ENCODE peak calls at places on chromosomes 12 and 14, in six cellular contexts. One of them, this sample, is unnamed.

GRCh38 chr12:27198036-27198435 is 46.0 kb upstream of the STK38L start:
- DNase-seq in transverse colon: no peak
- DNase-seq in sigmoid colon: peak; percentile 86
- DNase-seq in upper lobe of left lung: no peak
- DNase-seq in GM12878: no peak
- DNase-seq in K562: no peak
- DNase-seq in this sample: no peak

GRCh38 chr14:24194186-24194872 is 912 bp downstream of the TM9SF1 start:
- DNase-seq in transverse colon: no peak
- DNase-seq in sigmoid colon: no peak
- DNase-seq in upper lobe of left lung: no peak
- DNase-seq in GM12878: no peak
- DNase-seq in K562: no peak
- DNase-seq in this sample: no peak

GRCh38 chr14:21988413-21988812 is 314.8 kb upstream of the OR4E1 start:
- DNase-seq in transverse colon: no peak
- DNase-seq in sigmoid colon: no peak
- DNase-seq in upper lobe of left lung: no peak
- DNase-seq in GM12878: no peak
- DNase-seq in K562: no peak
- DNase-seq in this sample: no peak

GRCh38 chr14:56087824-56088571 is 30.2 kb upstream of the PELI2 start:
- DNase-seq in transverse colon: no peak
- DNase-seq in sigmoid colon: peak; percentile 74
- DNase-seq in upper lobe of left lung: peak; percentile 32
- DNase-seq in GM12878: no peak
- DNase-seq in K562: no peak
- DNase-seq in this sample: no peak

GRCh38 chr12:22626429-22626828 is 1.5 kb downstream of the ETNK1 start:
- DNase-seq in transverse colon: no peak
- DNase-seq in sigmoid colon: no peak
- DNase-seq in upper lobe of left lung: no peak
- DNase-seq in GM12878: peak; percentile 20
- DNase-seq in K562: peak; percentile 11
- DNase-seq in this sample: no peak

GRCh38 chr14:69054030-69054429 is 74.9 kb upstream of the ACTN1 start:
- DNase-seq in transverse colon: no peak
- DNase-seq in sigmoid colon: no peak
- DNase-seq in upper lobe of left lung: no peak
- DNase-seq in GM12878: no peak
- DNase-seq in K562: no peak
- DNase-seq in this sample: no peak

GRCh38 chr14:73829526-73830431 is 21.9 kb upstream of the PTGR2 start:
- DNase-seq in transverse colon: no peak
- DNase-seq in sigmoid colon: no peak
- DNase-seq in upper lobe of left lung: peak; percentile 73
- DNase-seq in GM12878: peak; percentile 49
- DNase-seq in K562: peak; percentile 47
- DNase-seq in this sample: no peak

GRCh38 chr12:5912011-5912410 is 33.0 kb downstream of the ANO2 start:
- DNase-seq in transverse colon: no peak
- DNase-seq in sigmoid colon: no peak
- DNase-seq in upper lobe of left lung: no peak
- DNase-seq in GM12878: no peak
- DNase-seq in K562: no peak
- DNase-seq in this sample: no peak

GRCh38 chr12:19273482-19274330 is 144.2 kb downstream of the PLEKHA5 start:
- DNase-seq in transverse colon: peak; percentile 44
- DNase-seq in sigmoid colon: peak; percentile 78
- DNase-seq in upper lobe of left lung: peak; percentile 50
- DNase-seq in GM12878: no peak
- DNase-seq in K562: peak; percentile 21
- DNase-seq in this sample: peak; percentile 67

GRCh38 chr12:132014092-132014914 is 64.6 kb downstream of the EP400 start:
- DNase-seq in transverse colon: no peak
- DNase-seq in sigmoid colon: no peak
- DNase-seq in upper lobe of left lung: no peak
- DNase-seq in GM12878: no peak
- DNase-seq in K562: no peak
- DNase-seq in this sample: no peak

GRCh38 chr12:131281016-131281415 is 327.3 kb downstream of the ADGRD1 start:
- DNase-seq in transverse colon: no peak
- DNase-seq in sigmoid colon: peak; percentile 42
- DNase-seq in upper lobe of left lung: peak; percentile 5
- DNase-seq in GM12878: no peak
- DNase-seq in K562: no peak
- DNase-seq in this sample: no peak

GRCh38 chr12:68042212-68042699 is 53.0 kb downstream of the IFNG-AS1 start:
- DNase-seq in transverse colon: no peak
- DNase-seq in sigmoid colon: no peak
- DNase-seq in upper lobe of left lung: no peak
- DNase-seq in GM12878: peak; percentile 65
- DNase-seq in K562: no peak
- DNase-seq in this sample: no peak

GRCh38 chr12:92528097-92528496 is 174.7 kb upstream of the PLEKHG7 start:
- DNase-seq in transverse colon: no peak
- DNase-seq in sigmoid colon: no peak
- DNase-seq in upper lobe of left lung: no peak
- DNase-seq in GM12878: no peak
- DNase-seq in K562: no peak
- DNase-seq in this sample: no peak

GRCh38 chr14:55412686-55413085 is 1.1 kb upstream of the ATG14 start:
- DNase-seq in transverse colon: no peak
- DNase-seq in sigmoid colon: no peak
- DNase-seq in upper lobe of left lung: no peak
- DNase-seq in GM12878: no peak
- DNase-seq in K562: no peak
- DNase-seq in this sample: no peak

GRCh38 chr14:101122855-101123129 is 219.3 kb upstream of the RTL1 start:
- DNase-seq in transverse colon: no peak
- DNase-seq in sigmoid colon: peak; percentile 40
- DNase-seq in upper lobe of left lung: no peak
- DNase-seq in GM12878: no peak
- DNase-seq in K562: no peak
- DNase-seq in this sample: peak; percentile 9

GRCh38 chr14:105427412-105427811 is 7.8 kb downstream of the MTA1 start:
- DNase-seq in transverse colon: no peak
- DNase-seq in sigmoid colon: no peak
- DNase-seq in upper lobe of left lung: no peak
- DNase-seq in GM12878: no peak
- DNase-seq in K562: no peak
- DNase-seq in this sample: no peak

GRCh38 chr12:113232787-113233585 is 11.7 kb downstream of the TPCN1 start:
- DNase-seq in transverse colon: peak; percentile 44
- DNase-seq in sigmoid colon: peak; percentile 73
- DNase-seq in upper lobe of left lung: peak; percentile 68
- DNase-seq in GM12878: peak; percentile 69
- DNase-seq in K562: no peak
- DNase-seq in this sample: peak; percentile 25

DNA sequence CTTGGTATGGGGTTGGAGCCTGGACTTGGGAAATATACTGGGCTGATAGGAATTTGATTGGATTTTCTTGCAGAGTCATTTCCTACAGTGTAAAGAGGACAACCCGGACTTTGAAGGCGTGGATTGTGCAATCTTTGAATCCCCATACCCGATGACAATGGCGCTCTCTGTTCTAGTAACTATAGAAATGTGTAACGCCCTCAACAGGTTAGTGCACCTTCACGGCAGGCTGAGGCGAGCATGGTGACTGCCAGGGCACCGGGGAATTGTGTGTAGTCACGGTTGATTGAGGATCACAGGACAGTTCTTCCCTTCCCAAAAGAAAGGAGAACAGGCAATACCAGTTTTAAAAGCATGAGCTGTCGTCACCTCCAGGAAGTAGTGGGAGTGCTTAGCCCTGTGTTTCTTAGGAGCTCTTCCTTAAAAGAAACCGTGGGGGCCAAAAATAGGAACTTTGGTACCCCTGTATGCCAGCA is 58.3 kb downstream of the ANAPC7 start:
- DNase-seq in transverse colon: peak; percentile 46
- DNase-seq in sigmoid colon: no peak
- DNase-seq in upper lobe of left lung: peak; percentile 54
- DNase-seq in GM12878: no peak
- DNase-seq in K562: no peak
- DNase-seq in this sample: no peak
- TF ChIP-seq EP300 in transverse colon: no peak
- TF ChIP-seq EP300 in sigmoid colon: no peak
- TF ChIP-seq EP300 in upper lobe of left lung: no peak
- TF ChIP-seq EP300 in GM12878: no peak
- TF ChIP-seq EP300 in K562: no peak
- TF ChIP-seq EP300 in this sample: no peak

GRCh38 chr14:103576371-103577024 is 13.7 kb downstream of the COA8 start:
- DNase-seq in transverse colon: peak; percentile 95
- DNase-seq in sigmoid colon: peak; percentile 97
- DNase-seq in upper lobe of left lung: peak; percentile 96
- DNase-seq in GM12878: no peak
- DNase-seq in K562: no peak
- DNase-seq in this sample: peak; percentile 96

GRCh38 chr14:103569436-103569835 is 6.7 kb downstream of the COA8 start:
- DNase-seq in transverse colon: no peak
- DNase-seq in sigmoid colon: no peak
- DNase-seq in upper lobe of left lung: no peak
- DNase-seq in GM12878: no peak
- DNase-seq in K562: no peak
- DNase-seq in this sample: no peak

GRCh38 chr14:103574707-103575285 is 12.0 kb downstream of the COA8 start:
- DNase-seq in transverse colon: no peak
- DNase-seq in sigmoid colon: no peak
- DNase-seq in upper lobe of left lung: no peak
- DNase-seq in GM12878: no peak
- DNase-seq in K562: no peak
- DNase-seq in this sample: no peak

GRCh38 chr14:103578401-103579075 is 15.8 kb downstream of the COA8 start:
- DNase-seq in transverse colon: no peak
- DNase-seq in sigmoid colon: no peak
- DNase-seq in upper lobe of left lung: no peak
- DNase-seq in GM12878: no peak
- DNase-seq in K562: no peak
- DNase-seq in this sample: no peak

DNA sequence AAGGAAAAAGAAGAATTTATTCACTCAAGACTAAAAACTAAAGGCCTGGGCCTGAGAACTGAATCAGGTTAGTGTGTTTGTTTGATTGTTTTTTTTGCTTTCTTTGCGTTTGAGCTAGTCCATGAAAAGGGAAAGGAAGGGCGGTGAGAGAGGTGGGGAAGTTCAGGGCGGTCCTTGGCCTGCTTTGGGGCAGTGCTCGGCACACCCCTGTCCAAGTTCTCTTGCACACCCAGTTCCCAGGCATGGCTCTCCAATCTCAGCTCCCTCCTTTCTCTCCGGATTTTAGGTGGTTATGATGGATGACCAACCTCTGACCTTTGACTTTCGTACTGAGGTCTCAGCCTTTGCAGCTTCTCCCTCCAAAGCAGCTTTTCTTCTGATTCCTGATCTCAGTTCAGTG is 11.3 kb downstream of the COA8 start:
- DNase-seq in transverse colon: no peak
- DNase-seq in sigmoid colon: no peak
- DNase-seq in upper lobe of left lung: no peak
- DNase-seq in GM12878: no peak
- DNase-seq in K562: no peak
- DNase-seq in this sample: no peak
- TF ChIP-seq POLR2AphosphoS5 in transverse colon: no peak
- TF ChIP-seq POLR2AphosphoS5 in sigmoid colon: no peak
- TF ChIP-seq POLR2AphosphoS5 in upper lobe of left lung: no peak
- TF ChIP-seq POLR2AphosphoS5 in GM12878: no peak
- TF ChIP-seq POLR2AphosphoS5 in K562: no peak
- TF ChIP-seq POLR2AphosphoS5 in this sample: no peak

DNA sequence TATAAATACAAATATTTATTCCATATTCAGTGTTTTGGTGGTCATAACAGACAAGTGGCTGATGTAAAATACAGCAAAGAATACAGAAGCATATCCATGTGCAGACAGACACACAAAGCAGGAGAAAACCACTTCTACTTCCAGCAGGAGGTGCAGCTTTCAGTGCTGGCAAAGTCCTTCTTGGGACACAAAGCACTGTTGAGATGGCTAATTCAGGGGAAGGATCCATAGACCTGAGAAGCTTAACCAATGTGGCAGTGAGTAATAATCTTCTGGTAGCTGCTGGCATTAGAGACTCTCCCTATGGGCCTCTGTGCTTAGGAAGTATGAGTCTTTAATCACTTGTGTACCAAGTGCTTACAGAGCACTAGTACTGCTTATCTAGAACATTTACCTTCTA is 26.8 kb downstream of the AMN1 start:
- DNase-seq in transverse colon: no peak
- DNase-seq in sigmoid colon: no peak
- DNase-seq in upper lobe of left lung: no peak
- DNase-seq in GM12878: no peak
- DNase-seq in K562: no peak
- DNase-seq in this sample: no peak
- TF ChIP-seq CTCF in transverse colon: no peak
- TF ChIP-seq CTCF in sigmoid colon: no peak
- TF ChIP-seq CTCF in upper lobe of left lung: no peak
- TF ChIP-seq CTCF in GM12878: no peak
- TF ChIP-seq CTCF in K562: peak; percentile 5
- TF ChIP-seq CTCF in this sample: no peak

GRCh38 chr12:51177897-51178296 is 5.0 kb upstream of the TFCP2 start:
- DNase-seq in transverse colon: no peak
- DNase-seq in sigmoid colon: no peak
- DNase-seq in upper lobe of left lung: no peak
- DNase-seq in GM12878: no peak
- DNase-seq in K562: no peak
- DNase-seq in this sample: no peak

GRCh38 chr12:51174501-51174900 is 1.6 kb upstream of the TFCP2 start:
- DNase-seq in transverse colon: no peak
- DNase-seq in sigmoid colon: no peak
- DNase-seq in upper lobe of left lung: no peak
- DNase-seq in GM12878: no peak
- DNase-seq in K562: no peak
- DNase-seq in this sample: no peak

GRCh38 chr12:51171884-51172514 is 936 bp downstream of the TFCP2 start:
- DNase-seq in transverse colon: peak; percentile 24
- DNase-seq in sigmoid colon: no peak
- DNase-seq in upper lobe of left lung: peak; percentile 34
- DNase-seq in GM12878: peak; percentile 17
- DNase-seq in K562: no peak
- DNase-seq in this sample: peak; percentile 27

DNA sequence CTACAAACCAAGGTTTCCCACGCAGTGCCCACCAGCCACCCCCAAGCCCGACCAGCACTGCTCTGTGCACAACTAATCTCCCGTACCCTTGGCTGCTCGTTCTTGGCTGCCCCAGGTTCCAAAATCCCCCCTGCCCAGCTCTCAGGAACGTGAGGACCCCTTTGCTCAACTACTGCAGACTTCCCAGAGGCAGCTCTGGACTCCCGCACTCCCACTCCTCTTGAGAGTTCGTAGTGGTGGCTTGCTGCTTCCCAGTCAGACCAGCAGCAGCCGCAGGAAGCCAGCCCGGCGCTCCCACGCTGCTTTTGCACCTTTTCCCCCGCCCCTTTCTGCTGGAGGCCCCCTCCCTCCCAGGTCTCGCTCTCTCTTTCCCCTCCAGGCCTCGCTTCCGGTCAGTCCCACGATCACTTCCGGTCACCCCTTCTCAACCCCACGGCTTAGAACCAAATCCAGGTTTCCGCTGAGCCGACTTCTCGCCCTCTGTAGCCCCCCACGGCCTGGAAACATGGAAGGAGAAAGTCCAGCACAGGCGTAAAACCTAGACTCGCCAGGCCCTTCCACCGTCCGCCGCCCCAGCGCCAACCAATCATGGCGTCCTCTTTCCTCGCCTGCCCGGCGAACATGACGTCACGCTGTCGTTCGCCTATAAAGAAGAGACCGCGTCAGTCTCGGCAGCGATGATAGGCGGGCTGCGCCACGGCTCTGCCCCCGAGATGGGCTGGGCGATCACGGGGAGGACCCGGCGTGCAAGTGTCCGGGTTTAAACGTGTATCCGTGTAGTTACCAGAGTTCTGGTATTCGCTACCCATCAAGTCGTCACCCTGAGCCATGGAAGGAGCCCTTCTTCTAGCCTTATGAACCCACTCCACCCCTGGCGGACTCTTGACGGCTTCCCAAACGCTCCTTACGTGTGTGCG is at the start of gene TFCP2:
- DNase-seq in transverse colon: peak; percentile 97
- DNase-seq in sigmoid colon: peak; percentile 99
- DNase-seq in upper lobe of left lung: peak; percentile 99
- DNase-seq in GM12878: peak; percentile 82
- DNase-seq in K562: peak; percentile 95
- DNase-seq in this sample: peak; percentile 98
- TF ChIP-seq EP300 in transverse colon: no peak
- TF ChIP-seq EP300 in sigmoid colon: no peak
- TF ChIP-seq EP300 in upper lobe of left lung: no peak
- TF ChIP-seq EP300 in GM12878: peak; percentile 16
- TF ChIP-seq EP300 in K562: peak; percentile 3
- TF ChIP-seq EP300 in this sample: no peak

This sample was measured in stomach.